ENCODE peak calls at places on chromosome 6, in four cellular contexts. Y is astrocyte, X is sigmoid colon, B is left lung. Q is an unnamed sample.

GRCh38 chr6:112231609-112232060 is 22.7 kb downstream of the LAMA4 start:
- DNase-seq in B (no peak), Y (peak), X (no peak), Q (no peak)

GRCh38 chr6:2960935-2961334 is 10.4 kb downstream of the SERPINB6 start:
- DNase-seq in B (no peak), X (no peak), Y (no peak), Q (no peak)

GRCh38 chr6:2970034-2970685 is 1.2 kb downstream of the SERPINB6 start:
- DNase-seq in B (no peak), Y (peak), X (no peak), Q (no peak)

GRCh38 chr6:163985710-163986109 is 571.2 kb downstream of the QKI start:
- DNase-seq in X (no peak), Y (peak), B (no peak), Q (no peak)

GRCh38 chr6:3773696-3774298 is 22.3 kb upstream of the PXDC1 start:
- DNase-seq in Y (no peak), B (no peak), X (no peak), Q (no peak)

GRCh38 chr6:150016324-150017185 is 8.8 kb downstream of the RAET1L start:
- DNase-seq in X (no peak), B (no peak), Y (peak), Q (no peak)

GRCh38 chr6:15025416-15025815 is 220.5 kb upstream of the JARID2 start:
- DNase-seq in X (no peak), B (no peak), Y (no peak), Q (no peak)

GRCh38 chr6:52385074-52385473 is 23.1 kb downstream of the PAQR8 start:
- DNase-seq in X (no peak), Y (no peak), B (no peak), Q (no peak)

GRCh38 chr6:150417899-150418824 is 49.4 kb downstream of the IYD start:
- DNase-seq in X (no peak), B (no peak), Y (peak), Q (no peak)

GRCh38 chr6:166486536-166486880 is 100.0 kb downstream of the RAMACL start:
- DNase-seq in Y (no peak), X (peak), B (peak), Q (no peak)

GRCh38 chr6:131937703-131938631 is 13.2 kb downstream of the CCN2 start:
- DNase-seq in X (no peak), B (no peak), Y (peak), Q (no peak)

GRCh38 chr6:34526992-34527728 is 29.0 kb downstream of the SPDEF start:
- DNase-seq in X (peak), B (peak), Y (peak), Q (peak)

GRCh38 chr6:14452567-14453527 is 335.3 kb downstream of the CD83 start:
- DNase-seq in Y (peak), B (no peak), X (no peak), Q (no peak)

GRCh38 chr6:138614151-138614550 is 114.9 kb upstream of the NHSL1 start:
- DNase-seq in Y (no peak), X (no peak), B (no peak), Q (no peak)

GRCh38 chr6:25750911-25751310 is 3.6 kb upstream of the SLC17A4 start:
- DNase-seq in Y (no peak), B (no peak), X (no peak), Q (no peak)

GRCh38 chr6:15948930-15949900 is 179.7 kb upstream of the MYLIP start:
- DNase-seq in B (no peak), X (no peak), Y (peak), Q (peak)

GRCh38 chr6:167893416-167893815 is 66.7 kb downstream of the AFDN start:
- DNase-seq in X (no peak), B (no peak), Y (peak), Q (no peak)

GRCh38 chr6:70739534-70739933 is 71.9 kb downstream of the SMAP1 start:
- DNase-seq in B (no peak), X (no peak), Y (no peak), Q (no peak)

GRCh38 chr6:113376847-113377165 is 480.3 kb upstream of the MARCKS start:
- DNase-seq in X (no peak), Y (no peak), B (no peak), Q (no peak)

GRCh38 chr6:32133786-32134185 is 3.7 kb upstream of the FKBPL start:
- DNase-seq in Y (peak), X (no peak), B (no peak), Q (no peak)

GRCh38 chr6:141244366-141244765 is 888.4 kb upstream of the GJE1 start:
- DNase-seq in B (no peak), Y (no peak), X (no peak), Q (no peak)

GRCh38 chr6:116568851-116569755 is 2.2 kb upstream of the RWDD1 start:
- DNase-seq in Y (no peak), B (no peak), X (no peak), Q (no peak)

GRCh38 chr6:139569561-139569960 is 195.1 kb upstream of the CITED2 start:
- DNase-seq in B (no peak), X (no peak), Y (peak), Q (no peak)

GRCh38 chr6:165900970-165901369 is 237.9 kb upstream of the PDE10A start:
- DNase-seq in X (no peak), B (no peak), Y (no peak), Q (no peak)

GRCh38 chr6:12577124-12577845 is 139.3 kb upstream of the PHACTR1 start:
- DNase-seq in B (no peak), Y (peak), X (no peak), Q (no peak)

GRCh38 chr6:143965503-143966171 is 42.4 kb downstream of the PLAGL1 start:
- DNase-seq in B (no peak), Y (peak), X (no peak), Q (no peak)

GRCh38 chr6:31797607-31798006 is 2.1 kb upstream of the VARS1 start:
- DNase-seq in B (peak), X (no peak), Y (no peak), Q (peak)

GRCh38 chr6:97085772-97086171 is 161.2 kb downstream of the KLHL32 start:
- DNase-seq in X (no peak), B (no peak), Y (peak), Q (no peak)

GRCh38 chr6:15121443-15121842 is 124.4 kb upstream of the JARID2 start:
- DNase-seq in Y (no peak), X (no peak), B (no peak), Q (no peak)

GRCh38 chr6:121817141-121817540 is 381.7 kb downstream of the GJA1 start:
- DNase-seq in Y (peak), B (no peak), X (no peak), Q (no peak)

GRCh38 chr6:15962449-15962764 is 166.5 kb upstream of the MYLIP start:
- DNase-seq in Y (peak), B (no peak), X (no peak), Q (no peak)

GRCh38 chr6:119541132-119541905 is 191.8 kb upstream of the MAN1A1 start:
- DNase-seq in B (no peak), Y (peak), X (no peak), Q (no peak)
- H3K4me3 ChIP-seq in B (no peak), Y (no peak), X (no peak), Q (no peak)

DNA sequence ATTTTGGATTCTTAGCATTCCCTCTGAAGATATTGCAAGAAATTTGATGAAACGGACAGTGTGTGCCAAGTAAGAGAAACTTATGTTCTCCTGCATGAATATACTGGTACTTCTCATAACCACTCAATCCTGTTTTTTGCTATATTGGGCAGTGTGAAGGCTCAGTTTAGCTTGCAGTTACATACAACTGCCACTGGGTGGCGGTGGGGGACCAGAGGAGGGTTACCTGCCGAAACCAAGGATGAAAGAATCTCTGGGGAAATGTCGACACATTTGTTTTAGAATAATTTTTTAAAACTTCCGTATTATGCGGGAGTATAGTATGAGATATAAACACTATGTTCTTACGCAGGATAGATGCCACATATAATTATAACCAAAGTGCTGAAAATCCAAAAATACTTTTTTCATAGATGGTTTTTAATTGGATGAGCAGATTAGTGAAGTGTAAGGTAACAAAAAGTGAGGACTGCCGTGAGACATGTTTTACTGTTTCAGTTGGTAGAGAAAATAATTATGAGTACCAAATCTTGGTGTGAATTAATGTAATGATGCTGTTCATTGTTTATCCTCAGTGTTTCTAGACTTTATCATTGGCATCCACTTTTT is 9.7 kb downstream of the TRMT11 start:
- DNase-seq in Y (peak), B (peak), X (peak), Q (peak)
- H3K4me3 ChIP-seq in Y (no peak), B (no peak), X (no peak), Q (no peak)

DNA sequence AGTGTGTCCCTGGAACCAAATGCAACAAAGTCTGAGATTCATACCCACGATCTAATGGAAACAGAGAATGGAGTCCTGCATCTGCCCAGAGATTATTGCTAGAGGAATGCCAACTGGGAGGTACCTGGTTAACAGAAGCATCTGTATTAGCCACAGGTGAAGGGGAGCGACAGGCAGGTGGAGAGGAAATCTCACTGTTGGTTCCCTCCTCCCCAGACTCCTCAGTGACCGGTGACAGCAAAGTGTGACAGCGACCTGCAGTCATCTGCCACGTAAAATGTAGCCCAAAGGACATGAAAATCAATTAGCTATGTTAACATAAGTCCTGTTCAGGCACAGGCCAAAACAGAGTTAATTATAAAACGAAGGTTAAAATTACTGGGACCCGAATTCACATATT is 336.6 kb downstream of the SYNE1 start:
- DNase-seq in Y (no peak), X (no peak), B (no peak), Q (no peak)
- H3K4me3 ChIP-seq in Y (no peak), X (no peak), B (no peak), Q (peak)

GRCh38 chr6:87722831-87723726 is 21.0 kb upstream of the AKIRIN2 start:
- DNase-seq in B (peak), X (no peak), Y (peak), Q (peak)

GRCh38 chr6:87718662-87719433 is 16.8 kb upstream of the AKIRIN2 start:
- DNase-seq in B (no peak), Y (no peak), X (no peak), Q (no peak)

GRCh38 chr6:87721311-87721710 is 19.3 kb upstream of the AKIRIN2 start:
- DNase-seq in Y (no peak), B (no peak), X (no peak), Q (no peak)

GRCh38 chr6:87724994-87725811 is 23.2 kb upstream of the AKIRIN2 start:
- DNase-seq in B (no peak), Y (no peak), X (no peak), Q (no peak)

GRCh38 chr6:87723727-87724078 is 21.7 kb upstream of the AKIRIN2 start:
- DNase-seq in Y (no peak), B (no peak), X (no peak), Q (no peak)
- H3K4me3 ChIP-seq in Y (no peak), B (no peak), X (no peak), Q (no peak)

GRCh38 chr6:27161946-27162603 is 85.4 kb upstream of the PRSS16 start:
- DNase-seq in Y (peak), X (no peak), B (no peak), Q (no peak)
- H3K4me3 ChIP-seq in Y (no peak), X (no peak), B (no peak), Q (no peak)

DNA sequence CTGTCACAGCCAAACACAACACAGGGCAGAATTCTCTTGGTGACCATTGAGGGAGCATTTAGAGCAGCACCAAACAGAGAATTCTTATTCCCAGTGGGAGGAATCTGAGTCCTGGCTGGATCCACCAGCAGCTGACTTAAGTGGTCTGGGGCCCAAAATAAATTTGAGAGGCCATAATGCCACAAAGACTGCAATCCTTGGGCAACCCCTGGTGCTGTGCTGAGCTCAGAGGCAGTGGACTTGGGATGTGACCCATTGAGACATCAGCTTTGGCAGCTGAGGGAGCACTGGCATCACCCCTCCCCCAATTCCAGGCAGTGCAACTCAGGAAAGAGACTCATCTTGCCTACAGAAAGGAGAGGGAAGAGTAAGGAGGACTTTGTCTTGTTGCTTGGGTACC is 48.6 kb upstream of the THBS2 start:
- DNase-seq in B (no peak), X (no peak), Y (no peak), Q (no peak)
- H3K4me3 ChIP-seq in B (no peak), X (no peak), Y (no peak), Q (no peak)

DNA sequence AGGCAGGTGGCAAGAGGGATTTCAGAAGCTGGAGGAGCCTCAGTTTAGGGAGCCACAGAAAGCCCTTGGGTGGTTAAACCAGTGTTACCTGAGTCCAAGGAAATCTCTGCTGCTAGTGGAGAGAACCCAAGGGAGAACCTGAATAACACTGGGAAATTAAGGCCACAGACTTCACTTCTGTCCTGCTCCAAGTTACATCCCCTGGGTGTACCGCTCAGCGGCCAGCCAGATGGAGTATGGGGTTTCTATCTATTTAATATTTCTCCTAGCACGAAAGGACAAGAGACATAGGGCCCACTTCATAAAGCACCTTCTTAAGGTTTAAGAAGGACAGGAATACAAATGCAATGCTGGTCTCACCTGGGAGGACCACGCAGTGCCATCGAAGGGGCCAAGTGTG is 5.8 kb upstream of the CNKSR3 start:
- DNase-seq in Y (no peak), X (no peak), B (no peak), Q (no peak)
- H3K4me3 ChIP-seq in Y (no peak), X (no peak), B (no peak), Q (no peak)

Q was measured in lower lobe of right lung.